ENCODE peak calls at places on chromosomes 5 and 9, in five cellular contexts. D, P, J, H and X are unnamed samples.

GRCh38 chr5:9054821-9055589 is 490.9 kb downstream of the SEMA5A start:
- DNase-seq in D (no peak), P (no peak), J (no peak), H (no peak), X (no peak)

GRCh38 chr5:131720714-131721113 is 76.1 kb downstream of the FNIP1 start:
- DNase-seq in D (no peak), P (no peak), J (no peak), H (no peak), X (no peak)

GRCh38 chr9:4114569-4115505 is 185.0 kb downstream of the GLIS3 start:
- DNase-seq in D (no peak), P (no peak), J (no peak), H (no peak), X (no peak)

GRCh38 chr9:130579738-130580463 is 524 bp downstream of the FUBP3 start:
- DNase-seq in D (peak), P (no peak), J (no peak), H (no peak), X (no peak)

GRCh38 chr5:142473038-142473437 is 148.2 kb upstream of the SPRY4 start:
- DNase-seq in D (no peak), P (no peak), J (no peak), H (no peak), X (no peak)

GRCh38 chr9:136674786-136675349 is 12.2 kb downstream of the EGFL7 start:
- DNase-seq in D (no peak), P (no peak), J (no peak), H (peak), X (no peak)

GRCh38 chr5:113489299-113489698 is 1.0 kb upstream of the MCC start:
- DNase-seq in D (peak), P (no peak), J (no peak), H (no peak), X (peak)

GRCh38 chr5:82259172-82259800 is 18.9 kb downstream of the RPS23 start:
- DNase-seq in D (peak), P (no peak), J (no peak), H (no peak), X (peak)

GRCh38 chr5:114319821-114320220 is 42.0 kb upstream of the KCNN2 start:
- DNase-seq in D (no peak), P (no peak), J (no peak), H (no peak), X (no peak)

GRCh38 chr5:172770675-172771438 is at the start of gene DUSP1:
- DNase-seq in D (peak), P (peak), J (peak), H (peak), X (peak)
- TF ChIP-seq POLR2A in D (peak), P (peak), J (no peak), H (peak), X (peak)

DNA sequence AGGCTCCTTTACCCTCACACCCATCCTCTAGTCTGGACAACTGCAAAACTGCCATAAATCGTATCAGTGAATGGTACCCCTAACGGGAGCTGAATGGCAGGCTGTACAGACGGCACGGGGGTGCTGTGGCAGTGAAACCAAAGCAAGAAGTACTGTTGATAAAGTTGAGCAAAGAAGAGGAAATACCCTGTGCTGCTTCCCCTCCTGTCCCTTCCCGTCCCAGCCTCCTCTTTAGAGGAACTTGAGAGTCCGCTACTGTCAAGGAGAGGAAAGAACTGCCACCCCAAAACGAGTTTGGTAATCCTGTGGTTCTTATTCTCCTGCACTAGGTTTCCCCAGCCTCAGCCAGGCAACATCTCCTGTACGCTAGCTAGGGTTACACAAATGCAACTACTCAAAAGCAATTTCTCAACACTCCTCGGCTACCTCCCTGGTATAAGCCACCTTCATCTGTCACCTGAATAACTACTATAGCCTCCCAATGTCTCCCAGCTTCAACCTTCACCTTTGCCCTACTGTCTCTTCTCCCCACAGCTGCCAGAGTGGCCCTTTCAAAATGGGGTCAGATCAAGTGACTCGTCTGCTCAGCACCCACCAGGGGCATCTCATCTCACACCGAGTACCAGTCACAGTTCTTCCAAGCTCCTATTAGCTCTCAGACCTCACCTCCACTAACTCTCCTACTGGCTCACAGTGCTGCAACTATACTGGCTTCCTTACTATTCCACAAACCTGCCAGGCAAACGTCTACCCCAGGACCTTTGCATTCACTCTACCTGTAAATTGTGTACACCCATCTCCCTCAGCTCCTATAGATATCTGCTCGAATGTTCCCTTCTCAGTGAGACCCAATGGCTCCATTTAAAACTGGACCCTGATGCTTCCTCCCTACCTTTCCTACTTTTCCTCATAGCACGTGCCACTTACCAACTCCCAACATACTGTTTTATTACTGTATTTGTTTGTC is 4.1 kb downstream of the GLRX start:
- DNase-seq in D (no peak), P (no peak), J (no peak), H (no peak), X (no peak)
- TF ChIP-seq POLR2A in D (no peak), P (no peak), J (no peak), H (no peak), X (no peak)

GRCh38 chr5:160008877-160009590 is at the start of gene TTC1:
- DNase-seq in D (peak), P (peak), J (peak), H (no peak), X (peak)
- TF ChIP-seq POLR2A in D (peak), P (peak), J (peak), H (peak), X (peak)

GRCh38 chr9:133509179-133510083 is 15.3 kb downstream of the MYMK start:
- DNase-seq in D (no peak), P (no peak), J (no peak), H (peak), X (no peak)
- TF ChIP-seq POLR2A in D (no peak), P (no peak), J (no peak), H (no peak), X (no peak)

GRCh38 chr5:134252671-134253070 is 26.8 kb upstream of the PPP2CA start:
- DNase-seq in D (peak), P (no peak), J (no peak), H (no peak), X (peak)
- TF ChIP-seq POLR2A in D (no peak), P (no peak), J (no peak), H (no peak), X (no peak)